ENCODE peak calls at places on chromosomes 16 and 17, in four cellular contexts. A is glutamatergic neuron, I is Peyer's patch, J is epithelial cell of esophagus. T is an unnamed sample.
A peak's percentile ranks its signal among the peaks of the same experiment; 100 is the strongest.

GRCh38 chr16:88761830-88762229 is 23.2 kb downstream of the PIEZO1 start:
- DNase-seq in A (no peak), I (no peak), J (no peak), T (no peak)

GRCh38 chr16:85423186-85423550 is 190.0 kb upstream of the GSE1 start:
- DNase-seq in A (peak; percentile 22), I (no peak), J (no peak), T (no peak)

GRCh38 chr17:27879987-27880608 is 13.1 kb downstream of the LYRM9 start:
- DNase-seq in A (peak; percentile 82), I (peak; percentile 58), J (peak; percentile 72), T (peak; percentile 77)

GRCh38 chr17:60135951-60136666 is 13.7 kb upstream of the CA4 start:
- DNase-seq in A (peak; percentile 9), I (no peak), J (no peak), T (no peak)

GRCh38 chr16:53754938-53755910 is 51.3 kb downstream of the FTO start:
- DNase-seq in A (no peak), I (no peak), J (peak; percentile 91), T (peak; percentile 96)

GRCh38 chr17:19318611-19319010 is 43.9 kb downstream of the B9D1 start:
- DNase-seq in A (no peak), I (no peak), J (no peak), T (no peak)

GRCh38 chr17:320809-321385 is 31.7 kb downstream of the RPH3AL start:
- DNase-seq in A (peak; percentile 49), I (no peak), J (no peak), T (no peak)

GRCh38 chr17:4950757-4951204 is at the start of gene ENO3:
- DNase-seq in A (peak; percentile 63), I (no peak), J (no peak), T (no peak)

GRCh38 chr16:78990309-78990701 is 610.2 kb downstream of the MAF start:
- DNase-seq in A (no peak), I (no peak), J (no peak), T (no peak)

GRCh38 chr17:2563061-2563460 is 30.4 kb upstream of the PAFAH1B1 start:
- DNase-seq in A (peak; percentile 37), I (no peak), J (peak; percentile 99), T (peak; percentile 61)

GRCh38 chr17:39097159-39097519 is 54.3 kb downstream of the PLXDC1 start:
- DNase-seq in A (no peak), I (no peak), J (no peak), T (no peak)

GRCh38 chr16:48113471-48113870 is 42.3 kb downstream of the ABCC12 start:
- DNase-seq in A (no peak), I (no peak), J (peak; percentile 41), T (peak; percentile 25)

GRCh38 chr17:2302740-2303277 is 776 bp downstream of the SMG6 start:
- DNase-seq in A (no peak), I (no peak), J (peak; percentile 24), T (peak; percentile 13)

GRCh38 chr17:65530158-65530984 is 31.1 kb downstream of the AXIN2 start:
- DNase-seq in A (no peak), I (no peak), J (no peak), T (no peak)

GRCh38 chr16:88743693-88744519 is 37.6 kb downstream of the CTU2 start:
- DNase-seq in A (peak; percentile 89), I (peak; percentile 73), J (peak; percentile 70), T (peak; percentile 64)

GRCh38 chr17:31321481-31321880 is at the start of gene EVI2A:
- DNase-seq in A (no peak), I (peak; percentile 66), J (peak; percentile 58), T (peak; percentile 80)

GRCh38 chr17:74736423-74737298 is at the start of gene RAB37:
- DNase-seq in A (peak; percentile 50), I (peak; percentile 88), J (no peak), T (no peak)

GRCh38 chr17:14201087-14201486 is 35.6 kb downstream of the CDRT15 start:
- DNase-seq in A (no peak), I (peak; percentile 52), J (no peak), T (no peak)

GRCh38 chr16:70578035-70578434 is 54.4 kb downstream of the SF3B3 start:
- DNase-seq in A (no peak), I (no peak), J (no peak), T (no peak)

GRCh38 chr17:21019976-21020575 is 22.7 kb downstream of the USP22 start:
- DNase-seq in A (peak; percentile 65), I (peak; percentile 42), J (no peak), T (no peak)

GRCh38 chr16:55496509-55497145 is 12.2 kb upstream of the LPCAT2 start:
- DNase-seq in A (no peak), I (no peak), J (no peak), T (no peak)

GRCh38 chr17:75601057-75601987 is 13.7 kb downstream of the MYO15B start:
- DNase-seq in A (peak; percentile 74), I (peak; percentile 61), J (peak; percentile 47), T (peak; percentile 70)

GRCh38 chr17:13885550-13885949 is 183.8 kb upstream of the COX10 start:
- DNase-seq in A (no peak), I (no peak), J (no peak), T (no peak)

GRCh38 chr16:51141541-51141940 is 9.5 kb downstream of the SALL1 start:
- DNase-seq in A (no peak), I (no peak), J (no peak), T (no peak)

GRCh38 chr17:77862890-77863813 is 95.4 kb upstream of the TNRC6C start:
- DNase-seq in A (no peak), I (no peak), J (no peak), T (no peak)

GRCh38 chr17:76551685-76552084 is 11.8 kb downstream of the PRCD start:
- DNase-seq in A (no peak), I (no peak), J (no peak), T (no peak)

GRCh38 chr17:79618383-79619067 is 7.7 kb upstream of the RBFOX3 start:
- DNase-seq in A (peak; percentile 27), I (no peak), J (no peak), T (no peak)

GRCh38 chr17:6554871-6555330 is 1.5 kb downstream of the PITPNM3 start:
- DNase-seq in A (peak; percentile 49), I (no peak), J (no peak), T (no peak)

GRCh38 chr16:78443300-78443604 is 343.8 kb downstream of the WWOX start:
- DNase-seq in A (no peak), I (no peak), J (no peak), T (no peak)

GRCh38 chr17:19338031-19338990 is 24.2 kb downstream of the B9D1 start:
- DNase-seq in A (peak; percentile 55), I (peak; percentile 67), J (peak; percentile 57), T (peak; percentile 52)

GRCh38 chr16:88700636-88701482 is 5.3 kb downstream of the RNF166 start:
- DNase-seq in A (no peak), I (peak; percentile 99), J (peak; percentile 61), T (no peak)

GRCh38 chr17:63222655-63223054 is 223.5 kb downstream of the CYB561 start:
- DNase-seq in A (no peak), I (no peak), J (peak; percentile 24), T (peak; percentile 17)

GRCh38 chr17:78764871-78765270 is 17.2 kb downstream of the CYTH1 start:
- DNase-seq in A (no peak), I (no peak), J (no peak), T (no peak)

GRCh38 chr17:74361613-74362391 is at the start of gene BTBD17:
- DNase-seq in A (peak; percentile 93), I (peak; percentile 18), J (peak; percentile 17), T (peak; percentile 42)

GRCh38 chr17:75273968-75274708 is 3.1 kb upstream of the MIF4GD start:
- DNase-seq in A (no peak), I (no peak), J (peak; percentile 76), T (peak; percentile 82)

GRCh38 chr17:33469911-33470310 is 176.8 kb upstream of the ASIC2 start:
- DNase-seq in A (no peak), I (no peak), J (peak; percentile 55), T (no peak)

DNA sequence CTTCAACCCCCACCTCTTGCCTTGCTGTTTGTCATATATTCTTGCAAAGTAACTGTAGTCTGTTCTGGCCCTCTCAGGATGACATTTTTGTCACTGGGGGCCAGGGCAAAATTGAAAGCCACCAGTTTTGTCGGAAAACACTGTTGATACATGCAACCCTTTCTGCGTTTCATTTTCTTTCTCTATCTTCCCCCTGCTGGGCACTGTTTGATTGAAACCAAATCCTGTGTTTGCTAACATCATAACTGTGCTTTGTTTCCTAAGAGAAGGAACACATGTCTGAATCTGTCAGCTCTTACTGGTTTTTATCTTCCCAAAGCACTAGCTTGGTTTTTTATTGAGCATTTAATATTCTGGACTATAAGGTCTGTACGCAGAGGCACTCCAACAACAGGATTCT is 11.7 kb upstream of the CPPED1 start:
- DNase-seq in A (no peak), I (no peak), J (no peak), T (no peak)
- TF ChIP-seq CTCF in A (no peak), I (no peak), J (no peak), T (no peak)

GRCh38 chr16:67447508-67448076 is 16.7 kb downstream of the HSD11B2 start:
- DNase-seq in A (no peak), I (no peak), J (peak; percentile 30), T (peak; percentile 75)
- TF ChIP-seq CTCF in A (no peak), I (no peak), J (peak; percentile 53), T (peak; percentile 53)

GRCh38 chr17:35801583-35802224 is 6.3 kb upstream of the MMP28 start:
- DNase-seq in A (peak; percentile 24), I (peak; percentile 47), J (no peak), T (no peak)

GRCh38 chr17:35808962-35809854 is at the start of gene TAF15:
- DNase-seq in A (peak; percentile 96), I (peak; percentile 94), J (peak; percentile 99), T (peak; percentile 99)

GRCh38 chr17:35808240-35808961 is 883 bp upstream of the TAF15 start:
- DNase-seq in A (no peak), I (no peak), J (no peak), T (no peak)

GRCh38 chr17:35807371-35808144 is 1.7 kb upstream of the TAF15 start:
- DNase-seq in A (no peak), I (no peak), J (no peak), T (no peak)

DNA sequence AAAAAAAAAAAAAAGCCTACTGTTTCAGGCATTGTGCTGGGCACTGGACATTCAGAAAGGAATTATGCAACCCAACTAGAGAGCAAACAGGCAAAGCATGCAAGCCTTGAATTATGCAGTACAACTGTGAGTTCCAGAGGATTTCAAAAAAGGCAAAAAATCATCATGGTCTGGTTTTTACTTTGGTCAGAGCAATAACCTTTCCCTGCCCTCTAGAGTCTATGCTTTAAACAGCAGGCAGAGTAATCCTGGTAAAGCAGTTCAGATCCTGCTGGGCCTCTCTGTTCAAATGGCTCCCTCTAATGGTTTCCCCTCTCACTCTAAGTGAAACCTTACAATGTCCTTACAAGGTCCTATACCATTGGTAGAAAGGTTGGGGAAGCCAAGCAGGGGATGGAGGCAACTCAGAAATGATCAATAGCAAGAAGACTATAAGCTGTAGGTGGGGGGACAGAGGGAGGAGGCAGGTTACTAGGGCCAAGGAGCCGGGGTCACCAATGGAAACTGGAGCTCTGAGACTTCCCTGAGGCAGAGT is 4.6 kb upstream of the TAF15 start:
- DNase-seq in A (no peak), I (no peak), J (peak; percentile 92), T (peak; percentile 93)
- TF ChIP-seq CTCF in A (peak; percentile 33), I (peak; percentile 51), J (peak; percentile 96), T (peak; percentile 96)

GRCh38 chr17:17782425-17783120 is 54.2 kb downstream of the SREBF1 start:
- DNase-seq in A (peak; percentile 75), I (no peak), J (no peak), T (peak; percentile 11)

GRCh38 chr17:17783825-17784598 is 52.8 kb downstream of the SREBF1 start:
- DNase-seq in A (peak; percentile 78), I (peak; percentile 62), J (no peak), T (no peak)

GRCh38 chr17:17784599-17785264 is 52.1 kb downstream of the SREBF1 start:
- DNase-seq in A (no peak), I (no peak), J (no peak), T (no peak)

GRCh38 chr17:17781591-17782424 is 55.0 kb downstream of the SREBF1 start:
- DNase-seq in A (peak; percentile 84), I (no peak), J (peak; percentile 49), T (peak; percentile 37)

GRCh38 chr17:17783121-17783824 is 53.5 kb downstream of the SREBF1 start:
- DNase-seq in A (peak; percentile 86), I (peak; percentile 51), J (peak; percentile 61), T (peak; percentile 58)
- TF ChIP-seq CTCF in A (peak; percentile 37), I (no peak), J (no peak), T (peak; percentile 12)

T was measured in MCF 10A.